ENCODE peak calls at places on chromosomes 6 and 20, in six cellular contexts. E, X, V, G, Z and L are unnamed samples.
A peak's percentile ranks its signal among the peaks of the same experiment; 100 is the strongest.

GRCh38 chr6:5172057-5172683 is 87.0 kb downstream of the PPP1R3G start:
- DNase-seq in E (no peak), X (no peak), V (no peak), G (no peak), Z (no peak), L (no peak)

GRCh38 chr20:3777726-3778629 is 3.3 kb downstream of the SPEF1 start:
- DNase-seq in E (peak; percentile 24), X (no peak), V (peak; percentile 81), G (peak; percentile 69), Z (peak; percentile 39), L (peak; percentile 88)

GRCh38 chr6:99613705-99614429 is 7.2 kb downstream of the PRDM13 start:
- DNase-seq in E (no peak), X (no peak), V (peak; percentile 48), G (peak; percentile 56), Z (no peak), L (peak; percentile 68)

GRCh38 chr20:24942679-24943078 is 6.4 kb upstream of the CST7 start:
- DNase-seq in E (no peak), X (no peak), V (no peak), G (no peak), Z (no peak), L (no peak)

GRCh38 chr6:150857062-150857905 is 8.2 kb upstream of the MTHFD1L start:
- DNase-seq in E (peak; percentile 92), X (no peak), V (no peak), G (no peak), Z (peak; percentile 99), L (no peak)

GRCh38 chr6:131062245-131063027 is 609 bp downstream of the EPB41L2 start:
- DNase-seq in E (no peak), X (no peak), V (peak; percentile 58), G (peak; percentile 67), Z (peak; percentile 26), L (peak; percentile 79)

GRCh38 chr20:46350201-46350985 is 42.1 kb upstream of the CDH22 start:
- DNase-seq in E (peak; percentile 40), X (no peak), V (no peak), G (no peak), Z (peak; percentile 60), L (peak; percentile 80)

GRCh38 chr6:107064579-107065065 is 36.6 kb downstream of the MTRES1 start:
- DNase-seq in E (peak; percentile 32), X (no peak), V (no peak), G (no peak), Z (peak; percentile 21), L (no peak)

GRCh38 chr20:22944936-22945335 is 90.2 kb upstream of the SSTR4 start:
- DNase-seq in E (no peak), X (no peak), V (no peak), G (no peak), Z (no peak), L (no peak)

GRCh38 chr20:18007534-18008292 is 38.9 kb downstream of the MGME1 start:
- DNase-seq in E (no peak), X (no peak), V (no peak), G (no peak), Z (no peak), L (no peak)

GRCh38 chr20:39676857-39677351 is 714.8 kb downstream of the DHX35 start:
- DNase-seq in E (no peak), X (no peak), V (no peak), G (no peak), Z (peak; percentile 47), L (no peak)

GRCh38 chr6:64803470-64804166 is 903.4 kb downstream of the EYS start:
- DNase-seq in E (no peak), X (no peak), V (peak; percentile 31), G (no peak), Z (no peak), L (peak; percentile 45)

GRCh38 chr6:45710304-45710821 is 305.3 kb downstream of the CLIC5 start:
- DNase-seq in E (peak; percentile 84), X (no peak), V (peak; percentile 62), G (no peak), Z (no peak), L (no peak)

GRCh38 chr20:6053776-6054688 is at the start of gene LRRN4:
- DNase-seq in E (peak; percentile 96), X (no peak), V (no peak), G (no peak), Z (no peak), L (peak; percentile 83)

GRCh38 chr6:111600154-111600553 is 5.5 kb downstream of the TRAF3IP2 start:
- DNase-seq in E (no peak), X (no peak), V (no peak), G (no peak), Z (peak; percentile 11), L (no peak)

GRCh38 chr6:6405997-6406699 is 85.7 kb upstream of the F13A1 start:
- DNase-seq in E (no peak), X (no peak), V (no peak), G (no peak), Z (no peak), L (no peak)
- H3K4me1 ChIP-seq in E (no peaks in the 10 kb centered on the region), X (peaks cover 9% of the 10 kb centered on the region), V (no peaks in the 10 kb centered on the region), G (no peaks in the 10 kb centered on the region), Z (no peaks in the 10 kb centered on the region), L (no peaks in the 10 kb centered on the region)

GRCh38 chr6:854405-855073 is 161.6 kb upstream of the EXOC2 start:
- DNase-seq in E (no peak), X (no peak), V (no peak), G (no peak), Z (no peak), L (no peak)
- H3K4me3 ChIP-seq in E (no peak overlapping the region), X (no peak overlapping the region), V (no peak overlapping the region), G (no peak overlapping the region), Z (no peak overlapping the region), L (no peak overlapping the region)

DNA sequence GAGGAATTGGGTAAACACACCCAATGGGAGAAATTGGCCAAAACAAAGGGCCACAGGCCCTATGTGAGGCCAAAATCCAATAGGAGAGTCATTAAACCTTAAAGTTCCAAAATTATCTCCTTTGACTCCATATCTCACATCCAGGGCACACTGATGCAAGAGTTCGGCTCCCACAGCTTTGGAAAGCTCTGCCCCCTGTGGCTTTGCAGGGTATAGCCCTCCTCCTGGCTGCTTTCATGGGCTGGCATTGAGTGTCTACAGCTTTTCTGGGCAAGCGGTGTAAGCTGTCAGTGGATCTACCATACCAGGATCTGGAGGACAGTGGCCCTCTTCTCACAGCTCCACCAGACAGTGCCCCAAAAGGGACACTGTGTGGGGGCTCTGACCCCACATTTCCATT is 160.5 kb downstream of the ADGRG6 start:
- DNase-seq in E (no peak), X (no peak), V (no peak), G (no peak), Z (no peak), L (no peak)
- TF ChIP-seq CTCF in E (peak; percentile 24), X (no peak), V (no peak), G (no peak), Z (no peak), L (no peak)

GRCh38 chr6:44078795-44079671 is 48.2 kb downstream of the MRPL14 start:
- DNase-seq in E (peak; percentile 92), X (no peak), V (no peak), G (peak; percentile 72), Z (peak; percentile 76), L (no peak)
- H3K4me1 ChIP-seq in E (peaks cover 12% of the 10 kb centered on the region), X (peaks cover 26% of the 10 kb centered on the region), V (peaks cover 20% of the 10 kb centered on the region), G (peaks cover 4% of the 10 kb centered on the region), Z (peaks cover under 1% of the 10 kb centered on the region), L (peaks cover 7% of the 10 kb centered on the region)

GRCh38 chr6:37136821-37137200 is 33.1 kb upstream of the PIM1 start:
- DNase-seq in E (no peak), X (no peak), V (no peak), G (no peak), Z (no peak), L (no peak)
- H3K4me3 ChIP-seq in E (peak overlapping the region; percentile 9), X (peak overlapping the region; percentile 37), V (no peak overlapping the region), G (no peak overlapping the region), Z (no peak overlapping the region), L (no peak overlapping the region)

GRCh38 chr20:33835773-33836172 is 24.6 kb downstream of the CHMP4B start:
- DNase-seq in E (no peak), X (no peak), V (no peak), G (no peak), Z (no peak), L (no peak)
- TF ChIP-seq CTCF in E (no peak), X (no peak), V (no peak), G (no peak), Z (no peak), L (no peak)

GRCh38 chr20:57437672-57438330 is 46.6 kb downstream of the RBM38 start:
- DNase-seq in E (no peak), X (no peak), V (peak; percentile 34), G (no peak), Z (no peak), L (no peak)

GRCh38 chr20:57437267-57437666 is 46.1 kb downstream of the RBM38 start:
- DNase-seq in E (no peak), X (no peak), V (peak; percentile 41), G (no peak), Z (no peak), L (no peak)

GRCh38 chr20:57435105-57435497 is 43.9 kb downstream of the RBM38 start:
- DNase-seq in E (no peak), X (no peak), V (no peak), G (no peak), Z (no peak), L (no peak)

GRCh38 chr20:57435498-57436222 is 44.5 kb downstream of the RBM38 start:
- DNase-seq in E (peak; percentile 97), X (no peak), V (peak; percentile 83), G (peak; percentile 61), Z (no peak), L (peak; percentile 86)

GRCh38 chr20:57436223-57436545 is 45.0 kb downstream of the RBM38 start:
- DNase-seq in E (no peak), X (no peak), V (no peak), G (no peak), Z (no peak), L (no peak)
- H3K4me1 ChIP-seq in E (peaks cover 29% of the 10 kb centered on the region), X (peaks cover 75% of the 10 kb centered on the region), V (peaks cover 19% of the 10 kb centered on the region), G (peaks cover 16% of the 10 kb centered on the region), Z (no peaks in the 10 kb centered on the region), L (no peaks in the 10 kb centered on the region)

DNA sequence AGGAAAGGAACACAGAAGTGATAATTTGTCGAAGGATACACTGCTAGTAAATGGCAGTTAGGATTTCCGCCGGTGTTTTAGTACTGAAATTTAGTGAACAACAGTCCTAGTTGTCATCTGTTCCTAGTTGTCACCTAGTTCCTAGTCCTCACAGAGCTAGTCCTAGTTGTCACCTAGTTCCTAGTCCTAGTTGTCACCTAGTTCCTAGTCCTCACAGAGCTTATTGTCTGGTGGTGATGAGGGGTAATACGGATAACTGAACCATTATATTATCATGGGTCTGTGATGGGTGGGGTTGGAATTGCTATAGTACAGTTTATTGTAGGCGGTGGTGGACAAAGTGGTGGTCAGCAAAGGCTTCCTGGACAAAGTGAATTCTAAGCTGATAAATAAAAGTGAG is 1.8 kb downstream of the SNRNP48 start:
- DNase-seq in E (no peak), X (no peak), V (no peak), G (no peak), Z (no peak), L (no peak)
- H3K4me3 ChIP-seq in E (peak overlapping the region; percentile 94), X (peak overlapping the region; percentile 98), V (no peak overlapping the region), G (no peak overlapping the region), Z (peak overlapping the region; percentile 87), L (no peak overlapping the region)